ENCODE peak calls at places on chromosomes 7 and 10, in eight cellular contexts. R, T, B, M, P, E, K and L are unnamed samples.

GRCh38 chr7:97731736-97732370 is at the start of gene TAC1:
- DNase-seq in R (no peak), T (peak; percentile 16), B (no peak), M (no peak), P (no peak), E (peak; percentile 79), K (no peak), L (peak; percentile 33)

GRCh38 chr7:45711161-45711490 is 137.0 kb downstream of the ADCY1 start:
- DNase-seq in R (no peak), T (no peak), B (no peak), M (no peak), P (no peak), E (no peak), K (no peak), L (no peak)

GRCh38 chr10:43225004-43225786 is 41.7 kb downstream of the RASGEF1A start:
- DNase-seq in R (no peak), T (peak; percentile 1), B (no peak), M (no peak), P (peak; percentile 17), E (no peak), K (no peak), L (no peak)

GRCh38 chr7:22444181-22444966 is 55.6 kb downstream of the STEAP1B start:
- DNase-seq in R (no peak), T (peak; percentile 76), B (no peak), M (peak; percentile 90), P (no peak), E (no peak), K (no peak), L (no peak)

GRCh38 chr10:69768386-69768785 is 33.3 kb upstream of the COL13A1 start:
- DNase-seq in R (no peak), T (no peak), B (no peak), M (no peak), P (no peak), E (no peak), K (no peak), L (no peak)

GRCh38 chr7:149866817-149867447 is 6.8 kb upstream of the ATP6V0E2 start:
- DNase-seq in R (no peak), T (no peak), B (no peak), M (no peak), P (no peak), E (no peak), K (peak; percentile 61), L (peak; percentile 24)

GRCh38 chr10:12308102-12308501 is 41.2 kb upstream of the CAMK1D start:
- DNase-seq in R (no peak), T (no peak), B (no peak), M (no peak), P (no peak), E (no peak), K (no peak), L (no peak)

GRCh38 chr10:100184426-100185219 is 1.2 kb downstream of the ERLIN1 start:
- DNase-seq in R (peak; percentile 25), T (no peak), B (no peak), M (peak; percentile 8), P (no peak), E (peak; percentile 45), K (no peak), L (peak; percentile 27)

GRCh38 chr10:93554760-93555432 is 11.6 kb upstream of the FFAR4 start:
- DNase-seq in R (peak; percentile 76), T (peak; percentile 82), B (peak; percentile 71), M (peak; percentile 55), P (peak; percentile 44), E (peak; percentile 90), K (no peak), L (peak; percentile 71)

GRCh38 chr7:16034353-16034752 is 347.9 kb upstream of the MEOX2 start:
- DNase-seq in R (no peak), T (no peak), B (no peak), M (peak; percentile 52), P (no peak), E (no peak), K (no peak), L (peak; percentile 13)

GRCh38 chr7:117149692-117150091 is 173.2 kb downstream of the WNT2 start:
- DNase-seq in R (no peak), T (no peak), B (no peak), M (no peak), P (no peak), E (no peak), K (no peak), L (no peak)

GRCh38 chr10:71035511-71036278 is 147.3 kb upstream of the PCBD1 start:
- DNase-seq in R (no peak), T (no peak), B (no peak), M (no peak), P (no peak), E (no peak), K (no peak), L (no peak)

GRCh38 chr7:150716368-150716767 is at the start of gene GIMAP1:
- DNase-seq in R (no peak), T (no peak), B (peak; percentile 51), M (no peak), P (no peak), E (no peak), K (no peak), L (no peak)

GRCh38 chr7:157056246-157056645 is 45.8 kb upstream of the MNX1 start:
- DNase-seq in R (no peak), T (no peak), B (no peak), M (no peak), P (no peak), E (no peak), K (no peak), L (no peak)

GRCh38 chr7:123747620-123748141 is 1.1 kb downstream of the WASL start:
- DNase-seq in R (peak; percentile 58), T (peak; percentile 81), B (peak; percentile 57), M (peak; percentile 83), P (no peak), E (peak; percentile 75), K (peak; percentile 68), L (peak; percentile 73)

GRCh38 chr7:30907527-30908267 is 4.0 kb upstream of the AQP1 start:
- DNase-seq in R (no peak), T (peak; percentile 68), B (peak; percentile 75), M (no peak), P (no peak), E (no peak), K (no peak), L (no peak)

GRCh38 chr10:132397036-132397541 is at the start of gene PWWP2B:
- DNase-seq in R (no peak), T (peak; percentile 72), B (peak; percentile 79), M (no peak), P (no peak), E (peak; percentile 70), K (no peak), L (no peak)

GRCh38 chr7:954330-955238 is at the start of gene ADAP1:
- DNase-seq in R (peak; percentile 37), T (peak; percentile 62), B (peak; percentile 62), M (peak; percentile 41), P (no peak), E (peak; percentile 81), K (no peak), L (peak; percentile 37)
- H3K4me3 ChIP-seq in R (peak within 1 kb of the TSS; percentile 64), T (no peak within 1 kb of the TSS), B (peak within 1 kb of the TSS; percentile 62), M (peak within 1 kb of the TSS; percentile 68), P (peak within 1 kb of the TSS; percentile 77), E (peak within 1 kb of the TSS; percentile 53), K (peak within 1 kb of the TSS; percentile 36), L (peak within 1 kb of the TSS; percentile 54)

GRCh38 chr10:121613456-121613855 is 15.2 kb upstream of the FGFR2 start:
- DNase-seq in R (no peak), T (no peak), B (no peak), M (no peak), P (no peak), E (no peak), K (no peak), L (no peak)
- TF ChIP-seq CTCF in R (no peak), T (no peak), B (no peak), M (no peak), P (no peak), E (no peak), K (no peak), L (no peak)

DNA sequence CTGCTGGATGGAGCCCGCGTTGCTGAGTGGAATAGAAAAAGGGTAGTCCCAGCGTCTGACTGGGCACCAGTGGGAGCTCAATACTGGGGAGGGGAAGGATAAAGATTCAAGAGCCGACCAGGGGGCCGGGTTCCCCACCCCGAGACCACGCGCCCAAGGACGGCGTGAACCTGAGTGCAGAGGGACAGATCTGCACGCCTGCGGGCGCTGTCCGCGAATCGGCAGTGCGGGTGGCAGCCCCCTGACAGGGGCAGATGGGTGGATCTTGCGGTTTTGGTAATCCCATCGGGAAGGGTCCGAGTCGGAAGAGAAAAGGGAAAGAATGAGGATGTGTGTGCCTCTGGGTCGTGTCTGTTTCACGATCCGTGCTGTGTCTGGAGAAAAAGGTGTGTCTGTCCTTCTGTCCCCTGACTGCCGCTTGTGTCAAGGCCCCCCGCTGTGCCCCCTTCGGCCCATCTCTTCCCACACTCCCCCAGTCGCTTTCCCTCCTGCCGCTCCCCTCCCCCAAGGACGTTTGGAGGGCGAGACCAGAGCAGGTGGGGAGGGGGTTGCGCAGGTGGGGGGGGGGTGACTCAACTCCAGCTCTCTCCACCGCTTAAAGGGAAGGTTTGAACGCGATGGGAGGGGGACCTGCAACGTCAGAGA is 711 bp upstream of the VGF start:
- DNase-seq in R (no peak), T (no peak), B (no peak), M (no peak), P (no peak), E (peak; percentile 53), K (no peak), L (no peak)
- H3K4me3 ChIP-seq in R (peak overlapping the region; percentile 41), T (no peak overlapping the region), B (peak overlapping the region; percentile 33), M (peak overlapping the region; percentile 28), P (peak overlapping the region; percentile 51), E (peak overlapping the region; percentile 33), K (peak overlapping the region; percentile 48), L (peak overlapping the region; percentile 25)

DNA sequence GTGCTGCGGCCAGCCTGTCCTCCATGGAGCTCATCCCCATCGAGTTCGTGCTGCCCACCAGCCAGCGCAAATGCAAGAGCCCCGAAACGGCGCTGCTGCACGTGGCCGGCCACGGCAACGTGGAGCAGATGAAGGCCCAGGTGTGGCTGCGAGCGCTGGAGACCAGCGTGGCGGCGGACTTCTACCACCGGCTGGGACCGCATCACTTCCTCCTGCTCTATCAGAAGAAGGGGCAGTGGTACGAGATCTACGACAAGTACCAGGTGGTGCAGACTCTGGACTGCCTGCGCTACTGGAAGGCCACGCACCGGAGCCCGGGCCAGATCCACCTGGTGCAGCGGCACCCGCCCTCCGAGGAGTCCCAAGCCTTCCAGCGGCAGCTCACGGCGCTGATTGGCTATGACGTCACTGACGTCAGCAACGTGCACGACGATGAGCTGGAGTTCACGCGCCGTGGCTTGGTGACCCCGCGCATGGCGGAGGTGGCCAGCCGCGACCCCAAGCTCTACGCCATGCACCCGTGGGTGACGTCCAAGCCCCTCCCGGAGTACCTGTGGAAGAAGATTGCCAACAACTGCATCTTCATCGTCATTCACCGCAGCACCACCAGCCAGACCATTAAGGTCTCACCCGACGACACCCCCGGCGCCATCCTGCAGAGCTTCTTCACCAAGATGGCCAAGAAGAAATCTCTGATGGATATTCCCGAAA is 2.7 kb downstream of the PIK3CG start:
- DNase-seq in R (no peak), T (no peak), B (no peak), M (no peak), P (no peak), E (no peak), K (no peak), L (no peak)
- TF ChIP-seq CTCF in R (no peak), T (no peak), B (no peak), M (no peak), P (no peak), E (no peak), K (no peak), L (no peak)